ENCODE peak calls at places on chromosome 9, in five cellular contexts. Q, K, O, C and P are unnamed samples.

GRCh38 chr9:105054488-105054887 is 126.5 kb upstream of the ABCA1 start:
- DNase-seq in Q (peak; percentile 85), K (no peak), O (peak; percentile 86), C (no peak), P (peak; percentile 79)

GRCh38 chr9:6632516-6633328 is 12.8 kb downstream of the GLDC start:
- DNase-seq in Q (no peak), K (no peak), O (no peak), C (no peak), P (no peak)

GRCh38 chr9:76087978-76088377 is 197.5 kb downstream of the PCSK5 start:
- DNase-seq in Q (no peak), K (no peak), O (no peak), C (no peak), P (no peak)

GRCh38 chr9:68577778-68578591 is 37.3 kb upstream of the TMEM252 start:
- DNase-seq in Q (no peak), K (no peak), O (no peak), C (no peak), P (no peak)

GRCh38 chr9:114259800-114260523 is 62.9 kb upstream of the ORM1 start:
- DNase-seq in Q (no peak), K (no peak), O (no peak), C (no peak), P (no peak)

GRCh38 chr9:83060557-83060956 is 2.4 kb downstream of the RASEF start:
- DNase-seq in Q (no peak), K (no peak), O (no peak), C (no peak), P (no peak)

GRCh38 chr9:20980713-20981481 is 50.5 kb downstream of the HACD4 start:
- DNase-seq in Q (peak; percentile 29), K (no peak), O (peak; percentile 86), C (peak; percentile 79), P (peak; percentile 22)

GRCh38 chr9:104232781-104233341 is 138.8 kb downstream of the SMC2 start:
- DNase-seq in Q (peak; percentile 97), K (no peak), O (peak; percentile 43), C (no peak), P (peak; percentile 94)

GRCh38 chr9:109010676-109011655 is 2.3 kb downstream of the CTNNAL1 start:
- DNase-seq in Q (peak; percentile 86), K (no peak), O (peak; percentile 57), C (peak; percentile 64), P (peak; percentile 84)

GRCh38 chr9:23686257-23686656 is 139.8 kb downstream of the ELAVL2 start:
- DNase-seq in Q (peak; percentile 91), K (no peak), O (no peak), C (no peak), P (peak; percentile 93)

GRCh38 chr9:37632479-37632878 is 18.3 kb upstream of the FRMPD1 start:
- DNase-seq in Q (no peak), K (no peak), O (no peak), C (no peak), P (no peak)

GRCh38 chr9:20906326-20906725 is 125.1 kb downstream of the HACD4 start:
- DNase-seq in Q (no peak), K (no peak), O (peak; percentile 57), C (no peak), P (no peak)

GRCh38 chr9:127204771-127205470 is 59.7 kb upstream of the GARNL3 start:
- DNase-seq in Q (peak; percentile 16), K (peak; percentile 20), O (peak; percentile 52), C (no peak), P (no peak)
- TF ChIP-seq CTCF in Q (peak; percentile 25), K (peak; percentile 41), O (peak; percentile 37), C (peak; percentile 46), P (peak; percentile 28)

DNA sequence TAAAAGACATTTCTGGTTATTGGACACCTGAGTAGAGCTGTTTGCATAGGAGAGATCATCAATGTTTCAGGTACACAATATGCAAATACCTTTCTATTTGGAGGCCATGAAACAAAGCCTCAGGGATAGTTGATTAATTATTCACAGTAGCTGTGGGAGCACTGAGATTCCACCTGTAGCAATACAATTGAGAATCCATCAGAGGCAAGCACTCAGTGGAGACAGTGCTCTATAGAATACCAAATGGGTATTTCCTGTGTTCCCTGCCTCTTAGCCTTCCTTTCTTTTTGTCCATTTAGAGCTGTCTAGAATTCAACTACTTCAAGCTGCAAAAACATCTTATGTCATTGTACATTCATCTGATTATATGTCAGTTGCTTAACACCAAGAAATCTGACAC is 1754.0 kb upstream of the ACO1 start:
- DNase-seq in Q (no peak), K (no peak), O (no peak), C (no peak), P (no peak)
- TF ChIP-seq CTCF in Q (no peak), K (no peak), O (no peak), C (no peak), P (no peak)

GRCh38 chr9:99326112-99326916 is 104.2 kb downstream of the SEC61B start:
- DNase-seq in Q (no peak), K (no peak), O (no peak), C (no peak), P (peak; percentile 20)
- TF ChIP-seq CTCF in Q (no peak), K (no peak), O (no peak), C (no peak), P (no peak)

DNA sequence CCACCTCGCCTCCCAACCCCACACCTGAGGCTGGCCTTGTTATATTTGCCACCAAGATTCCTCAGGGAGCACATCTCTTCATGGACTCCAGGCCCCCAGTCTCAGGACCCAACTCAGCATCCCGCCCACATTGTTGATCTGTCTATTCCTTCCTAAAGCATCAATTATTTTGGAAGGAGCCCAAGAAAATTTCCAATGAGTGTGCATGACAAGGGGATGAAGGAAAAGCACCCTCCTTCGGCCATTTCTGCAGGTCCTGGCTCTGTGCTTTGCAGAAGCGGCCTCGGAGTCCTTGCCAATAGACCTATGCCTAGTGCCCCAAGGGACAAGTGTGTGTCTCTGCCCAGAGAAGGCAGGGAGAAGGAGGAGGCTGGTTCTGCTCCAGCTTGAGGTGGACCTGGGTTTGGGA is 273.2 kb downstream of the GADD45G start:
- DNase-seq in Q (no peak), K (no peak), O (no peak), C (no peak), P (no peak)
- TF ChIP-seq CTCF in Q (no peak), K (no peak), O (no peak), C (no peak), P (no peak)

DNA sequence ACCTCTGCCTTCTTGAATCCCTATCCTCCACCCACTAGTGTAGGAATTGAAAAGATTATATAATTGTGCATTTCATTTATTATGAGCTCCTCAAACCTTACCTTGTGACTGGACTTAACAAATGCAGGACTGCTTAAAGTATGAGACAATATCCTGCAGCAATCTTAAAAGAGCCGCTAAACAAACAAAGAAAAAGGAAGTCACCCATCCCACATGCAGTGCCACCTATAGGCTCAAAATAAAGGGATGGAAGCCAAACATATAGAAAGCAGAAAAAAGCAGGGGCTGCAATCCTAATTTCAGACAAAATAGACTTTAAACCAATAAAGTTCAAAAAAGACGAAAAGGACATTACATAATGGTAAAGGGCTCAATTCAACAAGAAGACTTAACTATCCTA is 8.7 kb downstream of the PCAT7 start:
- DNase-seq in Q (no peak), K (no peak), O (no peak), C (no peak), P (no peak)
- TF ChIP-seq CTCF in Q (no peak), K (no peak), O (no peak), C (no peak), P (no peak)

GRCh38 chr9:34256104-34256503 is 73.0 kb downstream of the KIF24 start:
- DNase-seq in Q (no peak), K (no peak), O (no peak), C (no peak), P (no peak)
- TF ChIP-seq CTCF in Q (peak; percentile 35), K (peak; percentile 30), O (peak; percentile 16), C (peak; percentile 24), P (peak; percentile 35)